ENCODE peak calls at places on chromosomes 2 and 18, in nine cellular contexts. Z, G, L, V, S, I, J, A and F are unnamed samples.
A peak's percentile ranks its signal among the peaks of the same experiment; 100 is the strongest.

GRCh38 chr2:101901241-101901640 is 90.5 kb upstream of the IL1R2 start:
- DNase-seq in Z (no peak), G (no peak), L (no peak), V (no peak), S (no peak), I (no peak), J (no peak), A (no peak), F (no peak)

GRCh38 chr2:217186565-217187218 is 326.8 kb upstream of the TNP1 start:
- DNase-seq in Z (no peak), G (peak; percentile 14), L (no peak), V (no peak), S (no peak), I (no peak), J (no peak), A (no peak), F (no peak)

GRCh38 chr2:235148201-235149170 is 196.7 kb downstream of the SH3BP4 start:
- DNase-seq in Z (no peak), G (no peak), L (no peak), V (no peak), S (no peak), I (no peak), J (no peak), A (no peak), F (no peak)

GRCh38 chr18:69956655-69957054 is 9.0 kb upstream of the CD226 start:
- DNase-seq in Z (no peak), G (no peak), L (no peak), V (no peak), S (no peak), I (no peak), J (no peak), A (no peak), F (no peak)

GRCh38 chr2:147925886-147926285 is 81.1 kb downstream of the ACVR2A start:
- DNase-seq in Z (no peak), G (peak; percentile 37), L (no peak), V (no peak), S (no peak), I (peak; percentile 70), J (no peak), A (peak; percentile 80), F (no peak)

GRCh38 chr2:153770359-153770991 is 101.2 kb upstream of the GALNT13 start:
- DNase-seq in Z (no peak), G (no peak), L (no peak), V (no peak), S (peak; percentile 45), I (no peak), J (no peak), A (no peak), F (peak; percentile 14)

GRCh38 chr2:151851761-151852160 is 23.5 kb upstream of the ARL5A start:
- DNase-seq in Z (no peak), G (no peak), L (no peak), V (no peak), S (no peak), I (peak; percentile 26), J (no peak), A (no peak), F (no peak)

GRCh38 chr2:103459302-103459701 is 697.5 kb downstream of the TMEM182 start:
- DNase-seq in Z (no peak), G (no peak), L (no peak), V (no peak), S (no peak), I (no peak), J (no peak), A (no peak), F (no peak)

GRCh38 chr2:19353721-19354050 is 4.7 kb downstream of the OSR1 start:
- DNase-seq in Z (no peak), G (no peak), L (no peak), V (no peak), S (no peak), I (no peak), J (no peak), A (no peak), F (no peak)

GRCh38 chr2:19354417-19355022 is 3.9 kb downstream of the OSR1 start:
- DNase-seq in Z (no peak), G (no peak), L (no peak), V (no peak), S (no peak), I (peak; percentile 54), J (no peak), A (peak; percentile 34), F (no peak)

GRCh38 chr2:19351914-19352697 is 6.3 kb downstream of the OSR1 start:
- DNase-seq in Z (no peak), G (no peak), L (no peak), V (no peak), S (no peak), I (no peak), J (no peak), A (no peak), F (no peak)

GRCh38 chr2:19351499-19351898 is 6.9 kb downstream of the OSR1 start:
- DNase-seq in Z (no peak), G (no peak), L (no peak), V (peak; percentile 33), S (no peak), I (no peak), J (no peak), A (no peak), F (no peak)

DNA sequence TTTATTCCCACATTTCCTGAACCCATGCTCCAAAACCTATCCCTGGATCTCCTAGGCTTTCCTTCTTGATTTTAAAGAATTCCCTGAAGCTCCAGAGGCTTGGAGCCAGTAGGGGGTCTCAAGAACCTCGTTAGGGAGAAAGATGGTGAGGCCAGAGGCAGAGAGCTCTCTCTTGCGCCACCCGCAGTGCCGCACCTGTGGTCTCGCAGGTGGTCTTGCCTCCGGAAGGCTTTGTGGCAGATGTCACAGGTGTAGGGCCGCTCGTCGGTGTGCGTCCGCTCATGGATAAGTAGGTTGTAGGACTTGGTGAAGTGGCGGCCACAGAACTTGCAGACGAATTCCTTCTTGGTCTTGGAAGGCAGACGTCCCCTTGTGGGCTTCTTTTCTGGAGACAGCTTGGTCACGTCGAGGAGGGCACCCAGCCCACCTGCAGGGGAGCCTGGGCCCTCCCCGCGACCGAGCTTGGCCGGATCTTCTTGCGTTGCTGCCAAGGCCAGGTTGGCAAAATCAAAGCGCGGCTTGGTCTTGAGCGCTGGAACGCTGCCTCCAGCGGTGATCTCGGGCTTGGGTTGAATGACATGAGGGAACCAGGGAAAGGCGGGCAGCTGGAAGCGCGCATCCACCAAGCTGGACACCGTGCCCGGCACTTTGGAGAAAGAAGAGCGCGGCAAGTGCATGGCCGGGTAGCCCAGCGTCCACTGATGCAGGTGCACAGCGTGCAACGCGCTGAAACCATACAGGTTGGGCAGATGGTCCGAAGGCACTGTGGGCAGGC is 5.3 kb downstream of the OSR1 start:
- DNase-seq in Z (no peak), G (no peak), L (no peak), V (no peak), S (peak; percentile 59), I (no peak), J (no peak), A (no peak), F (no peak)
- TF ChIP-seq CTCF in Z (no peak), G (no peak), L (no peak), V (no peak), S (peak; percentile 29), I (peak; percentile 4), J (no peak), A (no peak), F (no peak)

GRCh38 chr2:120539421-120539936 is 193.5 kb downstream of the INHBB start:
- DNase-seq in Z (no peak), G (no peak), L (no peak), V (no peak), S (no peak), I (no peak), J (no peak), A (no peak), F (no peak)

GRCh38 chr2:120540719-120541552 is 194.7 kb upstream of the GLI2 start:
- DNase-seq in Z (no peak), G (no peak), L (no peak), V (no peak), S (no peak), I (no peak), J (no peak), A (no peak), F (no peak)

GRCh38 chr2:120538691-120539420 is 192.9 kb downstream of the INHBB start:
- DNase-seq in Z (no peak), G (no peak), L (no peak), V (no peak), S (no peak), I (no peak), J (no peak), A (no peak), F (no peak)

GRCh38 chr2:120541553-120541932 is 194.1 kb upstream of the GLI2 start:
- DNase-seq in Z (no peak), G (no peak), L (no peak), V (no peak), S (no peak), I (peak; percentile 39), J (no peak), A (no peak), F (no peak)

DNA sequence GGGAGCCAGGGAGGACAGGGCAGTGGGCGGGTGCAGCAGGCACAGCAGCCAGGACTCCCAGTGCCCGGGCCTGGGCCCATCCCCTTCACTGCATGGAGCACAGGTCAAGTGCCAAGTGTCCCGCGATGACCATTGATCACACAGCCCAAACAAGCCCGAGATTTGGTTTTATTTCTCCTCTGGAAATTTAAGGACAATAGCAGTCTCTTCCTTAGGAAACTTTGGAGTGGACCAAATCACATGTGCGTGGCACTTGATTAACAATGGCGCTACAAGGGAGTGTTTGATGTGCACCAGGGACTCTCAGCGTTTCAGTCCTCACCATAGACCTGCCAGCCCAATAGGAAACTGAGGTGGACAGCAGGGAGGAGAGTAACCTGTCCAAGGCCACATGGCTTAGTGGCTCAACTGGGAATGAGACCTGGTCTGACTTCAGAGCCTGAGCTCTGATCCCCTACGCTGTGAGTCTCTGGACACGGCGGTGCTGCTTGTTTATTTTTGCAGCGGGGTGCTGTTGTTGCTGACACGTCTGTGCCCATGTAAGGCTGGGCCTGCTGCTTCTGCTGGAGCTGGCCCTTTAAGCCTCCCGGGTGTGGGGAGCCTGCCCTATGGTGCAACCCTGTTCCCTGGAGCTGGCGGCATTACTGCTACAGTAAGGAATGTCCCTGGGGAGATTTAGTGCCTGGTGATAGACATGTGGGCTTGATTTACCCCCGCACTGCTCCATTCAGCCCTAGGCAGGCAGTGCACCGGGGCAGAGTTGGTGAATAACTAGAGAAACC is 194.2 kb downstream of the INHBB start:
- DNase-seq in Z (no peak), G (no peak), L (no peak), V (peak; percentile 39), S (no peak), I (peak; percentile 98), J (no peak), A (peak; percentile 96), F (peak; percentile 91)
- TF ChIP-seq CTCF in Z (no peak), G (no peak), L (no peak), V (no peak), S (no peak), I (no peak), J (no peak), A (no peak), F (no peak)

DNA sequence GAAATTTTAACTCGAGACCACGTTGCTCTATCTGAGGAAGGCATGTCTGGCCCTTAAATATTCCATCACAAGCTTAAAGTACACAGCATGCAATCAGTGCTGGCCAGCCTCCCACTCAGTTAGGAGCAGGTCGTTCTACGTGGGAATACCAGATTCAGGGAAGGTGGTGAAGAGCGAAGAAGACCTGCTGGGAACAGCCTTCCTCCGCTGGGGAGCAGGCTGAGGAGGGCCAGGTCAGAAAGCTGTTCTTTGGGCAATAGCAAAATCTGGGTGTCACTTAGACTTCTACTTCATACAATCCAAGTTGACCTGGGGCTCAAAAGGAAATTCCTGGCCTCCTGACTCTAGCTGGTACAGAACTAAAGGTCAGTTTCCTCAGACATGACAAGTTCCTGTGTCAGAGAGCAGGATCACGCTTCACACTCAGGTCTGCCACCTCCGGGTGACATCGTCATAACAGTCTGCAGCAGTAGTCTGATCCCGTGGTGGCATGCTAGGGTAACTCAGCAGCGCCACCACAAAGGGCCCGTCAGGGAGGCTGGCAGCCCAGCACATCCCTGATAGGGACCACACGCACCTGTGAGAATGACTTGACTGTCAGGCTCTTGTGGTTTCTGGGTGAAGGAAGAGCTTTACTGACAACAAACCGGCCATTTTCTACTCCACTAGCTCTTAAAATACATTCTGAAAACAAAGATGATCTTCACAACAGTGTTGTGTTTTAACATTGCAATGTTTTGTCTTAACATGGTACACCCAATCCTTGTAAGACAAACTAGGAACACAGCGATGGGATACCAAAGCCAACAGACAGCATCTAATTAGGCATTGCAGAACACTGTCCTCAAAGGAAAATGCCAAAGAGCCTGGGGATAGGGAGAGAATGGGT is 35.2 kb upstream of the NAPG start:
- DNase-seq in Z (no peak), G (peak; percentile 59), L (no peak), V (no peak), S (peak; percentile 86), I (no peak), J (peak; percentile 88), A (no peak), F (no peak)
- TF ChIP-seq CTCF in Z (peak; percentile 10), G (no peak), L (no peak), V (no peak), S (peak; percentile 65), I (no peak), J (peak; percentile 48), A (no peak), F (no peak)

GRCh38 chr18:60092073-60092472 is 192.3 kb downstream of the PMAIP1 start:
- DNase-seq in Z (no peak), G (no peak), L (no peak), V (no peak), S (no peak), I (no peak), J (no peak), A (no peak), F (no peak)

GRCh38 chr18:60090170-60090569 is 190.4 kb downstream of the PMAIP1 start:
- DNase-seq in Z (no peak), G (no peak), L (no peak), V (no peak), S (no peak), I (peak; percentile 54), J (no peak), A (peak; percentile 8), F (peak; percentile 14)
- TF ChIP-seq CTCF in Z (no peak), G (no peak), L (no peak), V (no peak), S (peak; percentile 58), I (peak; percentile 50), J (no peak), A (no peak), F (peak; percentile 21)